ENCODE peak calls at places on chromosomes 7 and 10, in eight cellular contexts. R is PC-3, M is adipocyte, U is colonic mucosa, B is neuronal stem cell, Q is mesendoderm, V is MM.1S, H is endodermal cell. S is an unnamed sample.

GRCh38 chr10:30215631-30216030 is 133.4 kb downstream of the MTPAP start:
- DNase-seq in H (no peak), Q (peak), R (no peak), V (no peak), U (no peak), M (no peak), B (no peak), S (peak)

GRCh38 chr10:132294561-132295320 is 13.0 kb downstream of the STK32C start:
- DNase-seq in Q (peak), V (no peak), U (no peak), R (no peak), B (peak), H (peak), M (no peak), S (no peak)

GRCh38 chr10:33139191-33139646 is 181.2 kb upstream of the ITGB1 start:
- DNase-seq in Q (peak), U (no peak), M (no peak), V (no peak), B (no peak), R (no peak), H (no peak), S (no peak)

GRCh38 chr10:103139803-103140202 is 53.3 kb downstream of the NT5C2 start:
- DNase-seq in B (no peak), H (no peak), Q (no peak), R (no peak), M (no peak), V (no peak), U (no peak), S (no peak)

GRCh38 chr7:42244828-42245227 is 7.8 kb upstream of the GLI3 start:
- DNase-seq in H (no peak), Q (no peak), R (peak), V (no peak), B (no peak), M (no peak), U (no peak), S (peak)

GRCh38 chr7:20304366-20304765 is 26.3 kb upstream of the ITGB8 start:
- DNase-seq in M (no peak), B (no peak), V (no peak), H (no peak), Q (peak), U (peak), R (peak), S (no peak)

GRCh38 chr7:158015403-158016116 is 572.1 kb downstream of the PTPRN2 start:
- DNase-seq in Q (no peak), V (no peak), U (no peak), H (peak), R (no peak), M (no peak), B (no peak), S (no peak)

GRCh38 chr7:8214162-8214897 is 47.6 kb downstream of the ICA1 start:
- DNase-seq in Q (no peak), R (peak), M (peak), H (no peak), B (no peak), U (no peak), V (no peak), S (peak)

GRCh38 chr10:93579089-93579488 is 12.6 kb downstream of the FFAR4 start:
- DNase-seq in V (no peak), B (no peak), M (no peak), U (peak), H (no peak), R (peak), Q (no peak), S (no peak)

GRCh38 chr10:29343607-29344038 is 54.8 kb downstream of the LYZL1 start:
- DNase-seq in U (no peak), M (no peak), Q (no peak), B (no peak), R (no peak), V (no peak), H (no peak), S (no peak)

GRCh38 chr10:6091630-6092029 is 2.8 kb downstream of the RBM17 start:
- DNase-seq in Q (peak), M (no peak), H (no peak), U (no peak), R (no peak), B (no peak), V (no peak), S (peak)

GRCh38 chr7:17898111-17898510 is 42.2 kb downstream of the SNX13 start:
- DNase-seq in V (no peak), Q (no peak), M (no peak), B (no peak), R (no peak), U (no peak), H (no peak), S (no peak)

GRCh38 chr10:12308102-12308501 is 41.2 kb upstream of the CAMK1D start:
- DNase-seq in V (no peak), B (no peak), H (no peak), Q (no peak), M (no peak), U (no peak), R (no peak), S (peak)

GRCh38 chr7:19146699-19147098 is 1.5 kb upstream of the FERD3L start:
- DNase-seq in B (peak), U (no peak), R (peak), M (peak), H (peak), V (peak), Q (peak), S (peak)

GRCh38 chr10:80924063-80924952 is 386.6 kb downstream of the SH2D4B start:
- DNase-seq in Q (peak), R (peak), B (peak), H (peak), M (peak), V (peak), U (peak), S (peak)

GRCh38 chr10:132518572-132519381 is 18.8 kb upstream of the INPP5A start:
- DNase-seq in Q (peak), H (peak), U (peak), V (no peak), R (peak), B (no peak), M (no peak), S (no peak)

GRCh38 chr7:82360591-82361386 is 82.8 kb downstream of the CACNA2D1 start:
- DNase-seq in Q (no peak), M (no peak), H (no peak), B (no peak), R (no peak), V (no peak), U (no peak), S (no peak)

GRCh38 chr7:45108863-45109262 is 2.6 kb downstream of the TBRG4 start:
- DNase-seq in R (no peak), U (no peak), Q (no peak), H (peak), V (no peak), B (no peak), M (no peak), S (no peak)

GRCh38 chr10:129580010-129580409 is 113.0 kb downstream of the MGMT start:
- DNase-seq in H (no peak), M (no peak), R (no peak), V (no peak), U (no peak), Q (no peak), B (no peak), S (no peak)

GRCh38 chr10:79073784-79074432 is 5.1 kb downstream of the ZMIZ1 start:
- DNase-seq in V (no peak), U (peak), R (peak), Q (no peak), B (no peak), M (no peak), H (no peak), S (no peak)

GRCh38 chr7:70032673-70033072 is 434.4 kb downstream of the AUTS2 start:
- DNase-seq in B (no peak), U (no peak), H (no peak), Q (no peak), V (no peak), R (no peak), M (no peak), S (no peak)

GRCh38 chr7:135317676-135318326 is 84.2 kb downstream of the STRA8 start:
- DNase-seq in U (peak), Q (no peak), M (no peak), B (no peak), R (no peak), V (no peak), H (no peak), S (peak)

GRCh38 chr7:6096581-6096980 is 65.4 kb downstream of the ANKRD61 start:
- DNase-seq in M (no peak), R (no peak), Q (no peak), V (no peak), H (no peak), U (no peak), B (no peak), S (no peak)

GRCh38 chr7:104156842-104157277 is 51.0 kb downstream of the ORC5 start:
- DNase-seq in Q (peak), B (no peak), M (peak), R (peak), V (peak), H (no peak), U (no peak), S (peak)

GRCh38 chr7:99665312-99665759 is 14.5 kb downstream of the CYP3A5 start:
- DNase-seq in V (no peak), M (no peak), H (no peak), B (no peak), R (no peak), Q (no peak), U (no peak), S (no peak)

GRCh38 chr7:141675431-141676210 is 26.3 kb downstream of the DENND11 start:
- DNase-seq in Q (no peak), U (no peak), B (no peak), R (no peak), H (no peak), V (no peak), M (no peak), S (no peak)

GRCh38 chr7:82467020-82467419 is 23.4 kb upstream of the CACNA2D1 start:
- DNase-seq in R (no peak), B (no peak), H (no peak), U (no peak), M (no peak), V (no peak), Q (no peak), S (no peak)

GRCh38 chr7:44060948-44061644 is 4.3 kb downstream of the PGAM2 start:
- DNase-seq in U (no peak), B (no peak), H (no peak), Q (no peak), M (no peak), R (no peak), V (no peak), S (no peak)

GRCh38 chr7:67453981-67454380 is 457.3 kb downstream of the TYW1 start:
- DNase-seq in U (no peak), R (no peak), M (no peak), H (peak), Q (no peak), B (no peak), V (no peak), S (no peak)

GRCh38 chr7:6447589-6448210 is at the start of gene DAGLB:
- DNase-seq in V (peak), H (peak), U (peak), R (peak), B (peak), Q (peak), M (peak), S (peak)

GRCh38 chr10:44281089-44281613 is 103.7 kb downstream of the CXCL12 start:
- DNase-seq in Q (no peak), B (no peak), H (no peak), U (no peak), R (no peak), V (no peak), M (no peak), S (peak)

GRCh38 chr10:128070721-128071416 is 55.4 kb downstream of the MKI67 start:
- DNase-seq in H (no peak), Q (no peak), V (no peak), M (no peak), R (no peak), B (no peak), U (no peak), S (no peak)

GRCh38 chr7:101664390-101664789 is 35.3 kb upstream of the MYL10 start:
- DNase-seq in V (no peak), U (no peak), Q (peak), B (no peak), M (no peak), R (no peak), H (peak), S (no peak)

GRCh38 chr7:32472015-32472414 is 18.2 kb downstream of the LSM5 start:
- DNase-seq in B (no peak), Q (no peak), U (no peak), M (no peak), H (peak), V (no peak), R (no peak), S (no peak)

GRCh38 chr10:89475567-89475966 is 59.8 kb downstream of the SLC16A12 start:
- DNase-seq in H (no peak), V (no peak), U (no peak), R (no peak), M (peak), Q (no peak), B (no peak), S (no peak)

GRCh38 chr7:4681218-4681851 is 760 bp upstream of the FOXK1 start:
- DNase-seq in R (no peak), B (no peak), V (peak), U (no peak), M (no peak), H (no peak), Q (no peak), S (no peak)

DNA sequence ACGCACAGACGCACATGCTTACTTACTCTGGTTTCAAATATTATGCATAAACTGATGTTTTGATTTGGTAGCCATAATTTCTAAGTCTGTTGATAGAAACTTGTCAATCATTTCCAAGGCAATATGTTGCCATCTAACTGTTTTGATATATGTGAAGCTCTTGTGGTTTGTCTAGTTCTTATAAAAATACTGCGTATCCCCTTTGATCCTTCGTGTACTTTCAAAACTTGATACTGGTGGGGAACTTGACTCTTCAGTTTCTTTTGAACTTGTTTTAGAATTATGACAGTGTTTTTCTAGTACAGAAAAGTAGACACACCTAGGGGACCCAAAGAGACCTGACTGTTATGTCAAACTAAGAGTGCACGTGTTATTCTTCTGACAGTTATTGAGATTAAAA is 708.0 kb downstream of the LRMDA start:
- DNase-seq in U (no peak), R (no peak), V (no peak), M (no peak), Q (no peak), B (no peak), H (no peak), S (no peak)
- H3K9ac ChIP-seq in U (no peak), R (no peak), V (no peak), M (no peak), Q (no peak), B (no peak), H (no peak), S (no peak)

GRCh38 chr7:47634273-47634672 is 52.4 kb upstream of the TNS3 start:
- DNase-seq in V (no peak), H (no peak), B (no peak), R (peak), U (no peak), Q (no peak), M (no peak), S (peak)
- H3K9ac ChIP-seq in V (no peak), H (no peak), B (no peak), R (no peak), U (no peak), Q (no peak), M (no peak), S (no peak)

GRCh38 chr7:2947381-2947780 is 96.3 kb downstream of the CARD11 start:
- DNase-seq in H (peak), R (no peak), V (no peak), B (no peak), U (no peak), Q (no peak), M (no peak), S (no peak)

GRCh38 chr7:2953099-2953498 is 90.6 kb downstream of the CARD11 start:
- DNase-seq in U (no peak), R (no peak), B (no peak), M (no peak), V (no peak), Q (no peak), H (no peak), S (no peak)

GRCh38 chr7:2948794-2949193 is 94.9 kb downstream of the CARD11 start:
- DNase-seq in U (no peak), R (no peak), V (no peak), M (no peak), H (no peak), Q (no peak), B (no peak), S (no peak)

GRCh38 chr7:2952316-2952715 is 91.4 kb downstream of the CARD11 start:
- DNase-seq in M (no peak), U (no peak), H (peak), R (no peak), B (no peak), V (no peak), Q (no peak), S (no peak)

GRCh38 chr7:2950578-2950977 is 93.1 kb downstream of the CARD11 start:
- DNase-seq in Q (no peak), M (no peak), H (no peak), B (no peak), U (no peak), V (no peak), R (no peak), S (no peak)
- H3K9ac ChIP-seq in Q (no peak), M (no peak), H (no peak), B (no peak), U (no peak), V (no peak), R (no peak), S (no peak)

DNA sequence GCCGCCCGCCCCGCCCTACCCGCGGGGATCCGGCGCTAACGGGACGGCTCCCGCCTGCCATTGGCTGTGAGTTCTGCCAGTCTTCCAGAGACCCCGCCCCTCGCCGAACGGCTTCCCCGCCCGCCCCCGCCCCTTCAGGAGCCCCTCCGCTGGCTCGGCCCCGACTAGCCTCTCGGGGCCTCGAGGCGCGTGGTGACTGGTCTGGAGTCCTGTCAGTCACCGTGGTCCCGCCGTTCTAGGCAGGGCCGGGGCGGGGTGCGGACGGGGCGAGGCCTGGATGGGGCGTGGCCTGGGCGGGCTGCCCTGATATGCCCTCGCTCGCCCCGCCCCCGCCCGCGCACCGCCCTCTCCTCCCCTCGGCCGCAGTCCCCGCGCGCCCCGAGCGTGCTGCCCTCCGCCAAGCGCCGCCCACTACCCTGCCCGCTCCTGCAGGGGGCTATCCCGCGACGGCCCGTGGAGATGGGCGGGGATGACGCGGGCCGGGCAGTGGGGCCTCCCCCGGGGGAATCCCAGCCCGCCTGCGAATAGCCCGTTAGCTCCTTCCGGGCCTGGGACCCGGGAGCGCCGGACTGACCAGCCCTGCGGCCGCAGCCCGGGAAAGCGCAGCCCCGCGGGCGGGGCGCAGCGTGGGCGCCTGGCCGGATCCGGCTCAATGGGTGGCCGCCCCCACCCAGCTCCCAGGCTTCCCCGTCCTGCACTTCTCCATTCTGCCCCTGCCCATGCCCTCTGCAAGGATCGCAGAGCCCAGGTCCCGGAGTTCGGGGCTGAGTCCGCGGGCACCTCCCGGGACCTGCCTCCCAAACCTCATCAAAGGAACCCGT is 444 bp upstream of the HIP1 start:
- DNase-seq in Q (peak), M (peak), B (peak), R (peak), U (peak), H (peak), V (peak), S (peak)
- H3K9ac ChIP-seq in Q (peak), M (peak), B (peak), R (peak), U (peak), H (peak), V (peak), S (peak)

GRCh38 chr10:14659626-14660196 is 115.0 kb downstream of the FAM107B start:
- DNase-seq in V (peak), B (no peak), U (no peak), M (no peak), H (no peak), Q (no peak), R (no peak), S (peak)
- H3K9ac ChIP-seq in V (peak), B (no peak), U (no peak), M (no peak), H (no peak), Q (no peak), R (peak), S (no peak)